ENCODE peak calls at places on chromosomes 13 and 19, in nine cellular contexts. A is AG04450, X is IMR-90, J is Caco-2, G is GM23248, R is A549, Z is mucosa of descending colon, F is right atrium auricular region, I is NB4. L is an unnamed sample.

GRCh38 chr13:50133277-50133953 is 118.2 kb downstream of the KCNRG start:
- DNase-seq in A (no peak), X (no peak), J (no peak), G (no peak), R (no peak), Z (peak), F (no peak), I (no peak), L (no peak)

GRCh38 chr19:16420781-16421386 is 50.9 kb downstream of the EPS15L1 start:
- DNase-seq in A (no peak), X (no peak), J (no peak), G (no peak), R (no peak), Z (no peak), F (no peak), I (no peak), L (no peak)

GRCh38 chr19:37505958-37506386 is 767 bp upstream of the ZNF793 start:
- DNase-seq in A (no peak), X (no peak), J (no peak), G (no peak), R (no peak), Z (no peak), F (no peak), I (no peak), L (no peak)

GRCh38 chr19:16650821-16651220 is 9.1 kb downstream of the SMIM7 start:
- DNase-seq in A (no peak), X (no peak), J (no peak), G (no peak), R (no peak), Z (no peak), F (no peak), I (no peak), L (no peak)

GRCh38 chr19:32719611-32720059 is at the start of gene TDRD12:
- DNase-seq in A (no peak), X (no peak), J (no peak), G (no peak), R (no peak), Z (no peak), F (no peak), I (no peak), L (no peak)

GRCh38 chr13:25625361-25625760 is 253.6 kb downstream of the ATP8A2 start:
- DNase-seq in A (no peak), X (no peak), J (no peak), G (no peak), R (no peak), Z (no peak), F (no peak), I (no peak), L (no peak)

GRCh38 chr19:46574533-46574932 is 26.6 kb upstream of the CALM3 start:
- DNase-seq in A (no peak), X (no peak), J (no peak), G (no peak), R (no peak), Z (no peak), F (no peak), I (no peak), L (no peak)

GRCh38 chr19:19538077-19538764 is at the start of gene CILP2:
- DNase-seq in A (no peak), X (no peak), J (peak), G (peak), R (no peak), Z (no peak), F (no peak), I (no peak), L (no peak)

GRCh38 chr19:42206871-42207755 is 10.4 kb downstream of the DEDD2 start:
- DNase-seq in A (no peak), X (peak), J (no peak), G (peak), R (peak), Z (peak), F (no peak), I (peak), L (peak)

GRCh38 chr19:4232614-4233281 is 3.4 kb downstream of the EBI3 start:
- DNase-seq in A (no peak), X (no peak), J (no peak), G (no peak), R (no peak), Z (no peak), F (no peak), I (peak), L (no peak)

GRCh38 chr19:14019100-14019499 is 8.8 kb upstream of the RLN3 start:
- DNase-seq in A (no peak), X (no peak), J (no peak), G (no peak), R (no peak), Z (peak), F (no peak), I (no peak), L (no peak)

GRCh38 chr19:56978023-56978565 is 137.6 kb upstream of the PEG3 start:
- DNase-seq in A (no peak), X (no peak), J (no peak), G (no peak), R (no peak), Z (no peak), F (no peak), I (no peak), L (no peak)

GRCh38 chr19:39502640-39503417 is 4.1 kb downstream of the DLL3 start:
- DNase-seq in A (no peak), X (peak), J (peak), G (peak), R (peak), Z (peak), F (no peak), I (peak), L (peak)

GRCh38 chr13:111899714-111900389 is 167.1 kb upstream of the SOX1 start:
- DNase-seq in A (no peak), X (no peak), J (peak), G (no peak), R (no peak), Z (no peak), F (peak), I (no peak), L (no peak)

GRCh38 chr13:101951114-101951513 is 450.7 kb downstream of the FGF14 start:
- DNase-seq in A (no peak), X (no peak), J (no peak), G (no peak), R (no peak), Z (no peak), F (no peak), I (no peak), L (no peak)

GRCh38 chr19:3949997-3950859 is 17.4 kb downstream of the NMRK2 start:
- DNase-seq in A (no peak), X (no peak), J (no peak), G (no peak), R (no peak), Z (no peak), F (no peak), I (no peak), L (no peak)

GRCh38 chr13:94765814-94766213 is 53.5 kb upstream of the SOX21 start:
- DNase-seq in A (no peak), X (no peak), J (no peak), G (no peak), R (no peak), Z (no peak), F (no peak), I (no peak), L (no peak)

GRCh38 chr13:73194310-73194709 is 135.5 kb downstream of the KLF5 start:
- DNase-seq in A (no peak), X (no peak), J (peak), G (no peak), R (no peak), Z (no peak), F (no peak), I (no peak), L (no peak)

GRCh38 chr13:79405831-79406596 is at the start of gene RBM26:
- DNase-seq in A (peak), X (peak), J (peak), G (peak), R (peak), Z (peak), F (peak), I (peak), L (peak)

GRCh38 chr19:42508892-42509444 is 19.3 kb downstream of the CEACAM1 start:
- DNase-seq in A (no peak), X (no peak), J (no peak), G (no peak), R (no peak), Z (no peak), F (no peak), I (no peak), L (no peak)

GRCh38 chr13:111949311-111949710 is 117.6 kb upstream of the SOX1 start:
- DNase-seq in A (no peak), X (no peak), J (no peak), G (no peak), R (no peak), Z (no peak), F (no peak), I (no peak), L (no peak)

GRCh38 chr19:49335071-49335783 is at the start of gene CD37:
- DNase-seq in A (no peak), X (no peak), J (peak), G (no peak), R (no peak), Z (no peak), F (no peak), I (peak), L (no peak)

GRCh38 chr13:48647625-48648024 is 6.1 kb upstream of the CYSLTR2 start:
- DNase-seq in A (no peak), X (no peak), J (peak), G (no peak), R (no peak), Z (no peak), F (no peak), I (no peak), L (no peak)

GRCh38 chr13:76992548-76993001 is 694 bp downstream of the CLN5 start:
- DNase-seq in A (no peak), X (peak), J (no peak), G (peak), R (peak), Z (peak), F (peak), I (peak), L (peak)

GRCh38 chr13:76833465-76833864 is 52.7 kb downstream of the KCTD12 start:
- DNase-seq in A (no peak), X (no peak), J (no peak), G (no peak), R (no peak), Z (no peak), F (no peak), I (no peak), L (no peak)

GRCh38 chr19:3910105-3910504 is 22.8 kb upstream of the NMRK2 start:
- DNase-seq in A (no peak), X (no peak), J (no peak), G (no peak), R (no peak), Z (no peak), F (no peak), I (no peak), L (no peak)

GRCh38 chr19:9165256-9165655 is 13.5 kb upstream of the OR7D2 start:
- DNase-seq in A (no peak), X (peak), J (no peak), G (peak), R (no peak), Z (no peak), F (no peak), I (no peak), L (no peak)

GRCh38 chr13:34025746-34026145 is 207.8 kb downstream of the RFC3 start:
- DNase-seq in A (no peak), X (peak), J (no peak), G (peak), R (no peak), Z (no peak), F (no peak), I (no peak), L (peak)

GRCh38 chr19:36245210-36246005 is 30.5 kb downstream of the ZNF146 start:
- DNase-seq in A (no peak), X (no peak), J (no peak), G (peak), R (no peak), Z (no peak), F (no peak), I (no peak), L (no peak)
- H3K4me3 ChIP-seq in A (peak), X (peak), J (no peak), G (peak), R (no peak), Z (no peak), F (peak), I (no peak), L (peak)

GRCh38 chr19:801861-802496 is 4.7 kb downstream of the PTBP1 start:
- DNase-seq in A (no peak), X (peak), J (no peak), G (peak), R (no peak), Z (no peak), F (no peak), I (no peak), L (peak)

GRCh38 chr19:799076-799881 is 2.0 kb downstream of the PTBP1 start:
- DNase-seq in A (no peak), X (peak), J (no peak), G (peak), R (no peak), Z (no peak), F (no peak), I (peak), L (peak)

GRCh38 chr19:798415-799075 is 1.3 kb downstream of the PTBP1 start:
- DNase-seq in A (no peak), X (no peak), J (peak), G (peak), R (no peak), Z (peak), F (no peak), I (peak), L (no peak)

GRCh38 chr19:801030-801860 is 4.0 kb downstream of the PTBP1 start:
- DNase-seq in A (no peak), X (no peak), J (no peak), G (peak), R (no peak), Z (peak), F (peak), I (no peak), L (peak)

DNA sequence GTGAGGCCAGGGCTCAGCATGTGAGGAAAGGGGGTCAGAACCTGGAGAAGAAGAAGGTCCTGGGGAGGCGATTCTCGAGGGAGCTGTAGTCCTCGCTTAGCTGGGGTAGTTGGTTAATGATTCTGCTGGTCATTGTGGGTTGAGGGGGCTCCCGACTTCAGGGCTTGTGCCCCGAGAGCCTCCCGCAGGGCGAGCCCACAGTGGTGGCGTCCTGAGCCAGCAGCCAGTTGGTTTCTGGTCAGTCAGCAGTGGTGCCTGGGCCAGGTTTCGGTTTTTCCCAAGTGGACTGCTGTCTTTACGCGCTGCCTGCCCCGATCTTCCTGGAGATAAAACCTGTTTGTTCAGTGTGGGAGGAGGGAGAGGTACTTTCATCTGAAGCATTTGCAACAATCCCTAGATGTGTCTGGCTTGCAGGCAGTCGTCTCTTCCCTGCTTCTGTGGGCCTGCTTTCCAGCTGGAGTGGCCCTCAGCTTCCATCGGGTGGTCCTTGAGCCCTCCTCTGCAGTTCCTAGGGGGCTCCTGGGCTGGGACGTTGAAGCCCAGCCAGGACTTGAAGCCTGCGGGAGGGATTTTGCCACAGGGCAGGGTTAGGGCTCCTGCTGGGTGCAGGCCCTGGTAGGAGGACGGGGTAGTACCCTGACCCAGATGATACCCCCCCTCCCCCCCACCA is 3.2 kb downstream of the PTBP1 start:
- DNase-seq in A (no peak), X (no peak), J (no peak), G (peak), R (no peak), Z (peak), F (no peak), I (peak), L (no peak)
- H3K4me3 ChIP-seq in A (peak), X (no peak), J (peak), G (peak), R (peak), Z (no peak), F (peak), I (peak), L (peak)

DNA sequence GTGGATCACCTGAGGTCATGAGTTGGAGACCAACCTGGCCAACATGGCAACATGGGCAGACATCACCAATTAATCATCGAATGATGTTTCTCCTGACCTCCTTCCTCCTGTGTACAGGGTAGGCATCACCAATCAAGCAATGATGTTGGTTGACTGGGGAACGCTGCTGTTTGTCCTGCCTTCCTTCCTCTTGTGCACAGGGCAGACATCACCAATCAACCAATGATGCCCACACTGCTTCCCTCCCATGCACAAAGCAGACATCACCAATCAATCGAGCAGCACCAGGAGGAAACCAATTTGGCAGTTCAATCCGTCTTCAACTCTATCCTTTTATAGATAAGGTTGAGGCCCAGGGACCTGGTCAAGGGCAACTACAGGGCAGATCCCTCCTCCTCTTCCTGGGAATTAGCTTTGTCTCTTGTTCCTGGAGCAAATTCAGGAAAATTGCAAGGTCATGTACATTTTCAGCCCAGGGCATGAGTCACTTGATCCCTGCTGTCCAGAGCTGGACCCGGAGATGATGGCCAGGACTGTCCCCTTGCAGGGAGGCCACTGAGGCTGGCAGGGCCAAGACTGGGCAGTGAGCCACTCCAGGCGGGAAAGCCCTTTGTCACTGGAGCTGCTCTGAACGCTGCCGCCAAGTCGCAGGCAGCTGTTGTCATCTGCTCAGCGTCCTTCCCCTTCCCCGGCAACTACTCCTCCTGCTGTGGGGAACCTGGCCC is 5.3 kb upstream of the CSNK1G2 start:
- DNase-seq in A (no peak), X (peak), J (no peak), G (peak), R (no peak), Z (no peak), F (peak), I (peak), L (peak)
- H3K4me3 ChIP-seq in A (no peak), X (no peak), J (no peak), G (no peak), R (no peak), Z (no peak), F (no peak), I (no peak), L (no peak)

GRCh38 chr13:113146750-113147149 is 11.7 kb upstream of the PROZ start:
- DNase-seq in A (no peak), X (no peak), J (no peak), G (no peak), R (no peak), Z (no peak), F (peak), I (no peak), L (no peak)
- H3K4me3 ChIP-seq in A (no peak), X (no peak), J (no peak), G (no peak), R (no peak), Z (no peak), F (no peak), I (no peak), L (no peak)